ENCODE peak calls at places on chromosomes 16 and 17, in seven cellular contexts. N, R, D, J, I, T and P are unnamed samples.

GRCh38 chr17:45983614-45984310 is 15.3 kb upstream of the STH start:
- DNase-seq in T (no peak), R (no peak), N (no peak), I (no peak), J (no peak), D (peak; percentile 44), P (no peak)

GRCh38 chr16:354971-355441 is 2.5 kb upstream of the AXIN1 start:
- DNase-seq in J (no peak), N (no peak), T (no peak), D (peak; percentile 83), R (no peak), I (no peak), P (no peak)

GRCh38 chr16:25838724-25839186 is 147.0 kb downstream of the HS3ST4 start:
- DNase-seq in R (no peak), D (no peak), I (peak; percentile 7), J (no peak), N (peak; percentile 13), T (peak; percentile 41), P (no peak)

GRCh38 chr16:27724491-27724878 is 174.5 kb downstream of the KATNIP start:
- DNase-seq in D (no peak), R (no peak), I (no peak), T (no peak), J (no peak), N (peak; percentile 26), P (no peak)

GRCh38 chr17:78558181-78558850 is 18.9 kb downstream of the DNAH17 start:
- DNase-seq in D (no peak), T (no peak), R (no peak), I (no peak), J (no peak), N (no peak), P (no peak)

GRCh38 chr16:10390330-10390729 is 4.5 kb downstream of the ATF7IP2 start:
- DNase-seq in I (no peak), N (no peak), D (no peak), J (no peak), R (no peak), T (no peak), P (no peak)

GRCh38 chr16:10325783-10326543 is 59.9 kb upstream of the ATF7IP2 start:
- DNase-seq in T (no peak), N (no peak), D (no peak), I (no peak), R (no peak), J (no peak), P (no peak)

GRCh38 chr16:88924834-88925539 is 52.0 kb downstream of the CBFA2T3 start:
- DNase-seq in T (peak; percentile 73), I (no peak), J (no peak), R (no peak), D (peak; percentile 89), N (no peak), P (peak; percentile 74)

GRCh38 chr16:3157229-3158013 is 22.6 kb downstream of the ZNF213 start:
- DNase-seq in R (peak; percentile 82), J (peak; percentile 66), T (peak; percentile 98), N (peak; percentile 39), I (peak; percentile 77), D (peak; percentile 89), P (no peak)

GRCh38 chr17:72193395-72194106 is 72.7 kb downstream of the SOX9 start:
- DNase-seq in T (peak; percentile 69), N (no peak), J (no peak), D (no peak), I (no peak), R (no peak), P (no peak)

GRCh38 chr17:48486557-48486956 is 44.3 kb downstream of the HOXB1 start:
- DNase-seq in D (no peak), R (peak; percentile 56), N (no peak), J (no peak), I (no peak), T (peak; percentile 100), P (no peak)

GRCh38 chr16:89987169-89987568 is 32.1 kb downstream of the DBNDD1 start:
- DNase-seq in I (no peak), J (no peak), D (no peak), T (no peak), R (no peak), N (no peak), P (no peak)

GRCh38 chr17:76255801-76256429 is 9.2 kb upstream of the UBALD2 start:
- DNase-seq in N (no peak), I (peak; percentile 6), D (peak; percentile 28), R (peak; percentile 40), T (no peak), J (no peak), P (no peak)

GRCh38 chr17:79940381-79941087 is 95.1 kb downstream of the TBC1D16 start:
- DNase-seq in N (no peak), D (peak; percentile 57), R (peak; percentile 52), T (no peak), J (no peak), I (no peak), P (no peak)

GRCh38 chr16:80148826-80149225 is 392.0 kb upstream of the DYNLRB2 start:
- DNase-seq in N (no peak), I (no peak), T (no peak), R (no peak), D (no peak), J (no peak), P (no peak)

GRCh38 chr17:3015890-3016289 is 47.5 kb downstream of the OR1D5 start:
- DNase-seq in R (no peak), N (no peak), T (peak; percentile 46), I (no peak), D (no peak), J (no peak), P (no peak)

GRCh38 chr17:59558953-59559352 is 6.5 kb upstream of the DHX40 start:
- DNase-seq in I (no peak), R (no peak), N (no peak), J (no peak), D (no peak), T (peak; percentile 7), P (no peak)

GRCh38 chr16:11036868-11037410 is 92.6 kb downstream of the CLEC16A start:
- DNase-seq in R (peak; percentile 38), N (no peak), I (no peak), J (no peak), T (no peak), D (no peak), P (no peak)

GRCh38 chr17:15498107-15498506 is 30.7 kb upstream of the CDRT4 start:
- DNase-seq in N (no peak), T (no peak), J (no peak), I (no peak), R (no peak), D (no peak), P (no peak)

GRCh38 chr17:42133461-42134041 is 10.9 kb downstream of the HSPB9 start:
- DNase-seq in D (peak; percentile 89), I (peak; percentile 64), T (no peak), J (no peak), N (no peak), R (no peak), P (peak; percentile 92)

DNA sequence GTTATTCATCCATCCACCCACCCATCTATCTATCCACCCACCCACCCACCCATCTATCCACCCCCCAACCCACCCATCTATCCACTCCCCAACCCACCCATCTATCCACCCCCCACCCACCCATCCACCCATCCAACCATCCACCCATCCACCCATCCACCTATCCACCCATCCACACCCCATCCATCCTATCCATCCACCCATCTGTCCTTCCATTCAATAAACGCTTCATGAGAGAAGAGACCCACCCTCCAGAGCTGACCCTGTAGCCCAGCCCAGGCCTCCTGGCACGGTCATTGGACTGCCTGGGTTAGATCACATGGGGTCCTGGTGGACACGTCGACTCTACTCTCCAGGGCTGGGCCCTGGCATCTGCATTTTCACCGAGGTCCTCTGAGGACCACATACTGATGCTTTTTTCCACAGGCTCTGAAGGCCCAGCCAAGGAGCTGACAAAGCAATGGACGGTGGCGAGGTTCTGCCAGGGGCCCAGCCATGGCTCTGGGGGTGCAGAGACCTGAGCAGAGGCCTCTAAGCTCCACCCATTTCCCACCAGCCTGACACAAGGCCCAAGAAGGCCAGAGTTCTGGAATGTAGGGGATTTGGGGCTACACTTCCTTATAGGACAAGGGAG is 41.3 kb upstream of the SLC38A10 start:
- DNase-seq in N (no peak), D (peak; percentile 41), I (no peak), T (no peak), R (no peak), J (no peak), P (no peak)
- H3K4me1 ChIP-seq in N (peaks cover 22% of the 10 kb centered on the region), D (peaks cover 31% of the 10 kb centered on the region), I (peaks cover 20% of the 10 kb centered on the region), T (peaks cover 17% of the 10 kb centered on the region), R (peaks cover 48% of the 10 kb centered on the region), J (peaks cover 22% of the 10 kb centered on the region), P (peaks cover 3% of the 10 kb centered on the region)

GRCh38 chr17:81510798-81511549 is 1.6 kb downstream of the ACTG1 start:
- DNase-seq in N (no peak), R (no peak), T (no peak), J (no peak), I (no peak), D (peak; percentile 89), P (peak; percentile 64)
- TF ChIP-seq POLR2A in N (no peak), R (no peak), T (no peak), J (no peak), I (no peak), D (no peak), P (no peak)

GRCh38 chr17:73444021-73444420 is 132.2 kb upstream of the CDC42EP4 start:
- DNase-seq in D (no peak), I (no peak), N (no peak), T (no peak), R (no peak), J (no peak), P (no peak)

GRCh38 chr17:73437826-73438225 is 126.0 kb upstream of the CDC42EP4 start:
- DNase-seq in J (no peak), D (no peak), N (no peak), I (no peak), T (no peak), R (no peak), P (peak; percentile 34)

GRCh38 chr17:73436966-73437365 is 125.2 kb upstream of the CDC42EP4 start:
- DNase-seq in I (no peak), J (no peak), T (peak; percentile 4), R (no peak), D (no peak), N (no peak), P (no peak)

GRCh38 chr17:73435412-73435811 is 123.6 kb upstream of the CDC42EP4 start:
- DNase-seq in J (no peak), D (no peak), I (no peak), N (no peak), R (no peak), T (no peak), P (no peak)

GRCh38 chr17:73439597-73439996 is 127.8 kb upstream of the CDC42EP4 start:
- DNase-seq in N (no peak), J (no peak), R (no peak), D (no peak), I (no peak), T (no peak), P (no peak)
- H3K27me3 ChIP-seq in N (no peaks in the 10 kb centered on the region), J (no peaks in the 10 kb centered on the region), R (no peaks in the 10 kb centered on the region), D (no peaks in the 10 kb centered on the region), I (no peaks in the 10 kb centered on the region), T (no peaks in the 10 kb centered on the region), P (no peaks in the 10 kb centered on the region)

DNA sequence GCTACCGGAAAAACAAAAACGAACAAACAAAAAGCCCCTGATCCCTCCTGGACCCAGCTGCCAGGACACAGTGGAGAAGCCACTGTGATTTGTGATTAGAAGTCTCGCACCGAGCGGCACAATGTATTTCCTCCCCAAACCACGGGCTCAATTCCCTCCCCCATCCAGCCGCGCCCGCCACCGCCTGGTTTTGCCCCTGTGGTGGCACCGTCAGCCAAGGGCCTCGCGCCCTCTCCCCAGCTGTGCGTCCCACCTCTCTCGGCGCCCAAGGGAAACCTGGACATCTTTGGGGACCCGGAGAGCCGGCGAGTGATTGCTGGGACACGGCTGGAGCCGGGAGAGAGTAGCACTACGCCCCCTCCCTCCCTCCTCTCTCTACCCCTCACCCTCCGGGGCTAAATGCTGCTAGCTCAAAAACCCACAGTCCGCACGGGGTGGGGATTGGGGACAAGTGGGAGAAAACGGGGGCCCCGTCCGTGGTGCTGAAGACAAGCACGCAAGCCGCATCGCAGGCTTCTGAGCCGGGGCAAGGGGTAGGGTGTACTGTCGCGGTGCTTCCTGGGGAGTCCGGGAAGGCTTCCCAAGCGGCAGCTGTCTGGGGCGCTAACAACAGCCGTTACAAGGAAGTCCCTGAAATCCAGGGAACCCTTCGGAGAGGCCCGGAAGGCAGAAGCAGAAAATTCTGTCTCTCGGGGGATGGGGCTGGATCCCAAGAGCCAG is 1.5 kb downstream of the CBLN1 start:
- DNase-seq in N (no peak), T (no peak), R (no peak), J (no peak), D (no peak), I (no peak), P (no peak)
- H3K4me1 ChIP-seq in N (no peaks in the 10 kb centered on the region), T (no peaks in the 10 kb centered on the region), R (peaks cover 51% of the 10 kb centered on the region), J (no peaks in the 10 kb centered on the region), D (no peaks in the 10 kb centered on the region), I (peaks cover 4% of the 10 kb centered on the region), P (no peaks in the 10 kb centered on the region)